ENCODE peak calls at places on chromosomes 3 and 15, in four cellular contexts. I is fibroblast of lung, L is heart left ventricle, Y is Peyer's patch. P is an unnamed sample.

GRCh38 chr3:196688349-196688748 is 23.7 kb downstream of the CEP19 start:
- DNase-seq in I (peak; percentile 77), L (no peak), Y (no peak), P (peak; percentile 62)

GRCh38 chr3:72176537-72177041 is 391.6 kb upstream of the PROK2 start:
- DNase-seq in I (no peak), L (no peak), Y (peak; percentile 52), P (no peak)

GRCh38 chr15:54660356-54660755 is 536.4 kb downstream of the RSL24D1 start:
- DNase-seq in I (no peak), L (no peak), Y (no peak), P (no peak)

GRCh38 chr15:79394231-79394630 is 37.9 kb upstream of the MINAR1 start:
- DNase-seq in I (peak; percentile 69), L (no peak), Y (no peak), P (no peak)

GRCh38 chr15:68427366-68427765 is 4.6 kb downstream of the ITGA11 start:
- DNase-seq in I (no peak), L (no peak), Y (no peak), P (no peak)

GRCh38 chr3:169575381-169575780 is 88.1 kb downstream of the MECOM start:
- DNase-seq in I (peak; percentile 31), L (no peak), Y (no peak), P (no peak)

GRCh38 chr15:63601727-63602185 is 4.6 kb downstream of the FBXL22 start:
- DNase-seq in I (no peak), L (no peak), Y (peak; percentile 59), P (no peak)

GRCh38 chr3:105823149-105823866 is 45.5 kb downstream of the CBLB start:
- DNase-seq in I (peak; percentile 93), L (no peak), Y (no peak), P (no peak)

GRCh38 chr3:176431986-176432385 is 765.3 kb downstream of the TBL1XR1 start:
- DNase-seq in I (no peak), L (no peak), Y (no peak), P (no peak)

GRCh38 chr15:70479785-70480184 is 283.6 kb downstream of the UACA start:
- DNase-seq in I (no peak), L (no peak), Y (peak; percentile 43), P (no peak)
- H3K4me1 ChIP-seq in I (peaks cover 7% of the 10 kb centered on the region), L (no peaks in the 10 kb centered on the region), Y (no peaks in the 10 kb centered on the region), P (no peaks in the 10 kb centered on the region)

DNA sequence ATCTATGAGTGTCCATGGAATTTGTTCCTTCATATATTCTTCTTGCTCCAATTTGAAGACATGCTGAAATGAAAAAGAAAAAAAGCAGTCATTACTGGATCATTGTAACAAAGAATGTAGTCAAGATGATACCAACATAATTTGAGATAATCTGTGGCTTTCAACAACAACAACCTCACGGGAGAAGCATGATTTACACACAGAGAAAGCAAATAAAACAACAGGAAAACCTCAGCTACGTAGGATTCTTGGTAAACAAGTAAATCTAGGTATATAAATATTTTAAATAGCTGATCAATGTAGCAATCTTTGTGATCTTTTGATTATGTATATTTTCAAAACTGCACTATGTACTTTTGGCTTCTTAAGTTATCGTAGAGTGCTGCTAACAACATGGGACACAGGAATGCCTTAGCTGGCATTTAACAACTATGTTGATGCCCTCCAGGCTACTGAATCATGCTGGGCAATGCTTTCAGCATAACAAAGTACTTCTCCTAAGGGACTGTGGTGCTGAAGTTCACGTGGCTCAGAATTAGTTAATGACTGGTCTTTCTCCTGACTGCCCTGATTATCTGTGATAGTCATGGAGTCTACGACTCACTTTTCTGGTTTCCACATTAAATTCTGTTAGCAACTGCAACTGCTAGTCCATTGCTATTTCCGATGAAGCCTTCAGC is 96.5 kb upstream of the MYO5C start:
- DNase-seq in I (no peak), L (no peak), Y (no peak), P (no peak)
- H3K27ac ChIP-seq in I (no peak overlapping the region), L (no peak overlapping the region), Y (no peak overlapping the region), P (no peak overlapping the region)

GRCh38 chr3:143040264-143040879 is 39.0 kb downstream of the U2SURP start:
- DNase-seq in I (peak; percentile 63), L (no peak), Y (no peak), P (no peak)

GRCh38 chr3:143041901-143042300 is 40.5 kb downstream of the U2SURP start:
- DNase-seq in I (no peak), L (no peak), Y (no peak), P (no peak)

GRCh38 chr3:143035466-143036214 is 34.3 kb downstream of the U2SURP start:
- DNase-seq in I (peak; percentile 56), L (no peak), Y (no peak), P (no peak)

GRCh38 chr3:143036557-143036956 is 35.2 kb downstream of the U2SURP start:
- DNase-seq in I (no peak), L (no peak), Y (no peak), P (no peak)

DNA sequence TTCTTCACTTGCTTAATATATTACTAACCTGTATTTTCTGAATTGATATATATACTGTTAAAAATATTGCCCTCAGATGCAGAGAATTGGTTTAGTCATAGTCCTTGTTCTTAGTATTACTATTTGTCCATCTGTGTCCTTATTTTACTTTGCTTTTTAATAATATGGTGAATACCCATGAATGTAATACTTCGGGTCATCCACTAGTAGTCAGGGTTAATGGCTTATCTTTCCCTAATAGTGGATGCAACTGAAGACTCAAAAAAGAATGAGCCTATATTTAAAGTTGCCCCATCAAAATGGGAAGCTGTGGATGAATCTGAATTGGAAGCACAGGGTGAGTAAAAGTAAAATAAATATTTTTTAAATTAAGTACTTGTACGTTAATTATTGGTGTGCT is 36.5 kb downstream of the U2SURP start:
- DNase-seq in I (no peak), L (no peak), Y (no peak), P (no peak)
- TF ChIP-seq CTCF in I (no peak), L (no peak), Y (peak; percentile 20), P (peak; percentile 10)

GRCh38 chr15:85025516-85026279 is 44.0 kb downstream of the PDE8A start:
- DNase-seq in I (no peak), L (no peak), Y (no peak), P (peak; percentile 57)

GRCh38 chr15:85024003-85024402 is 42.3 kb downstream of the PDE8A start:
- DNase-seq in I (no peak), L (no peak), Y (no peak), P (no peak)

GRCh38 chr15:85024509-85025336 is 43.1 kb downstream of the PDE8A start:
- DNase-seq in I (peak; percentile 42), L (no peak), Y (no peak), P (no peak)

GRCh38 chr15:85021409-85021808 is 39.8 kb downstream of the PDE8A start:
- DNase-seq in I (no peak), L (no peak), Y (no peak), P (no peak)

GRCh38 chr15:85022860-85023403 is 41.3 kb downstream of the PDE8A start:
- DNase-seq in I (no peak), L (no peak), Y (no peak), P (no peak)
- H3K4me1 ChIP-seq in I (no peaks in the 10 kb centered on the region), L (peaks cover 22% of the 10 kb centered on the region), Y (no peaks in the 10 kb centered on the region), P (peaks cover 47% of the 10 kb centered on the region)

GRCh38 chr15:71786673-71787072 is 23.7 kb upstream of the NR2E3 start:
- DNase-seq in I (no peak), L (no peak), Y (no peak), P (no peak)
- H3K27ac ChIP-seq in I (no peak overlapping the region), L (no peak overlapping the region), Y (no peak overlapping the region), P (no peak overlapping the region)

DNA sequence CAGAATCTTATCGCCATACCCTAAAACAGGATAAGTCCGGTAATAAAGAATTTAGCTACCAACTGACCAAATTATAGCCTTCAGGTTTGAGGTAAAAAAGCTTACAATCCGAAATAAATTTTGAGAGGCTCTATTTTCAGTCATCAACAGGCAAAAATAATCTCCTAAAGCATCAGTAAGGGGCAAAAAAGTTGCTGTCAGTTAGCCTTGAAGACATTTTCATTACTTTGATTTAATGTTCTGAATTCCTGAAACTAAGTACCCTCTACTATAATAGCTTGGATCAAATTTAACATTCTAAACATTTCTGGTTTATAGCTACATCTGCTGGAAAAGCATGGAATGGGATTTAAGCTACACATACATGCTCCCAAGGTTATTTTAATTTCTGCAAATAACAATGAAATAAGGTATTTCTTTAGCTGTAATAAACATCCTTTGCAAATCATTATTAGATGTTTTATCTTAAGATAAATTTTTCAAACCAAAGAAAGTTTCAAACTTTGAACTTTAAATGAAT is 245.5 kb downstream of the ULK4 start:
- DNase-seq in I (peak; percentile 62), L (no peak), Y (no peak), P (no peak)
- TF ChIP-seq CTCF in I (peak; percentile 16), L (no peak), Y (peak; percentile 51), P (peak; percentile 56)

GRCh38 chr3:15638891-15639262 is 37.3 kb downstream of the BTD start:
- DNase-seq in I (no peak), L (no peak), Y (no peak), P (no peak)

GRCh38 chr3:15638193-15638890 is 36.8 kb downstream of the BTD start:
- DNase-seq in I (peak; percentile 24), L (no peak), Y (no peak), P (no peak)

GRCh38 chr3:15634671-15635661 is 33.4 kb downstream of the BTD start:
- DNase-seq in I (peak; percentile 80), L (no peak), Y (no peak), P (no peak)

GRCh38 chr3:15636028-15636709 is 34.6 kb downstream of the BTD start:
- DNase-seq in I (peak; percentile 89), L (no peak), Y (no peak), P (no peak)

GRCh38 chr3:15637131-15637951 is 35.8 kb downstream of the BTD start:
- DNase-seq in I (no peak), L (no peak), Y (no peak), P (no peak)
- H3K4me1 ChIP-seq in I (peaks cover 32% of the 10 kb centered on the region), L (peaks cover 8% of the 10 kb centered on the region), Y (no peaks in the 10 kb centered on the region), P (peaks cover 10% of the 10 kb centered on the region)

P was measured in right lobe of liver.